ENCODE peak calls at places on chromosomes 7 and 10, in eight cellular contexts. B, P, F, Z, K, C, U and Q are unnamed samples. For H3K27me3, the result is how much of the 10 kb centered on the place peaks cover.

GRCh38 chr10:63240807-63241206 is 107.7 kb downstream of the NRBF2 start:
- DNase-seq in B (no peak), P (no peak), F (no peak), Z (no peak), K (no peak), C (no peak), U (no peak), Q (no peak)

GRCh38 chr7:91165846-91166230 is 98.4 kb upstream of the FZD1 start:
- DNase-seq in B (no peak), P (no peak), F (no peak), Z (no peak), K (no peak), C (no peak), U (no peak), Q (no peak)

GRCh38 chr7:40525764-40526163 is 391.0 kb downstream of the SUGCT start:
- DNase-seq in B (no peak), P (no peak), F (no peak), Z (no peak), K (no peak), C (no peak), U (no peak), Q (no peak)

GRCh38 chr7:2930310-2931033 is 86.4 kb upstream of the GNA12 start:
- DNase-seq in B (no peak), P (no peak), F (no peak), Z (no peak), K (peak), C (no peak), U (no peak), Q (no peak)

GRCh38 chr10:52955337-52955736 is 182.8 kb upstream of the MBL2 start:
- DNase-seq in B (no peak), P (no peak), F (no peak), Z (no peak), K (no peak), C (no peak), U (peak), Q (no peak)

GRCh38 chr10:116886772-116887171 is 37.5 kb downstream of the ENO4 start:
- DNase-seq in B (no peak), P (no peak), F (no peak), Z (no peak), K (peak), C (no peak), U (no peak), Q (no peak)

GRCh38 chr7:33781167-33781566 is 124.2 kb upstream of the BMPER start:
- DNase-seq in B (no peak), P (no peak), F (no peak), Z (no peak), K (no peak), C (no peak), U (no peak), Q (no peak)

GRCh38 chr10:119761106-119761505 is 35.3 kb downstream of the INPP5F start:
- DNase-seq in B (peak), P (no peak), F (no peak), Z (peak), K (no peak), C (no peak), U (no peak), Q (no peak)

GRCh38 chr10:125824736-125825135 is 1.4 kb downstream of the BCCIP start:
- DNase-seq in B (no peak), P (no peak), F (no peak), Z (peak), K (peak), C (no peak), U (no peak), Q (no peak)

GRCh38 chr10:133461027-133461426 is 7.3 kb downstream of the SCART1 start:
- DNase-seq in B (no peak), P (no peak), F (no peak), Z (no peak), K (no peak), C (no peak), U (peak), Q (no peak)

GRCh38 chr10:1043532-1043995 is 5.4 kb downstream of the IDI1 start:
- DNase-seq in B (no peak), P (no peak), F (no peak), Z (no peak), K (no peak), C (no peak), U (no peak), Q (no peak)

GRCh38 chr10:111148025-111148424 is 71.2 kb downstream of the ADRA2A start:
- DNase-seq in B (no peak), P (no peak), F (no peak), Z (no peak), K (no peak), C (no peak), U (no peak), Q (no peak)

GRCh38 chr10:86310702-86311101 is 55.9 kb downstream of the GRID1 start:
- DNase-seq in B (no peak), P (no peak), F (no peak), Z (no peak), K (peak), C (no peak), U (no peak), Q (no peak)

GRCh38 chr10:48520594-48520993 is 84.3 kb downstream of the ARHGAP22 start:
- DNase-seq in B (no peak), P (no peak), F (no peak), Z (no peak), K (no peak), C (no peak), U (no peak), Q (no peak)

GRCh38 chr7:135994466-135995205 is 17.5 kb upstream of the MTPN start:
- DNase-seq in B (no peak), P (no peak), F (no peak), Z (peak), K (no peak), C (no peak), U (no peak), Q (no peak)

GRCh38 chr7:70595741-70596574 is 536.0 kb upstream of the GALNT17 start:
- DNase-seq in B (no peak), P (peak), F (no peak), Z (peak), K (peak), C (peak), U (peak), Q (peak)

GRCh38 chr7:33774762-33775523 is 130.4 kb upstream of the BMPER start:
- DNase-seq in B (peak), P (no peak), F (no peak), Z (peak), K (no peak), C (no peak), U (no peak), Q (no peak)

GRCh38 chr10:21209495-21209894 is 312.4 kb upstream of the NEBL start:
- DNase-seq in B (no peak), P (no peak), F (no peak), Z (no peak), K (no peak), C (no peak), U (no peak), Q (no peak)

GRCh38 chr7:48938539-48938938 is 14.2 kb downstream of the CDC14C start:
- DNase-seq in B (no peak), P (no peak), F (peak), Z (peak), K (no peak), C (no peak), U (no peak), Q (no peak)

GRCh38 chr10:75926763-75927162 is 495.3 kb downstream of the LRMDA start:
- DNase-seq in B (no peak), P (no peak), F (no peak), Z (no peak), K (peak), C (peak), U (no peak), Q (no peak)

GRCh38 chr10:35335133-35335532 is 1.2 kb upstream of the CCNY start:
- DNase-seq in B (no peak), P (no peak), F (no peak), Z (peak), K (no peak), C (no peak), U (no peak), Q (no peak)

GRCh38 chr7:142992427-142992826 is 30.3 kb upstream of the KEL start:
- DNase-seq in B (no peak), P (no peak), F (no peak), Z (no peak), K (no peak), C (no peak), U (no peak), Q (no peak)

GRCh38 chr10:86497621-86498020 is 24.0 kb downstream of the WAPL start:
- DNase-seq in B (no peak), P (no peak), F (no peak), Z (no peak), K (no peak), C (no peak), U (no peak), Q (no peak)

GRCh38 chr10:86359111-86359510 is 7.5 kb downstream of the GRID1 start:
- DNase-seq in B (no peak), P (no peak), F (no peak), Z (no peak), K (no peak), C (no peak), U (no peak), Q (no peak)

GRCh38 chr10:75281980-75282379 is 46.2 kb upstream of the COMTD1 start:
- DNase-seq in B (no peak), P (no peak), F (no peak), Z (peak), K (no peak), C (no peak), U (no peak), Q (no peak)

GRCh38 chr7:155973451-155973997 is 161.3 kb upstream of the SHH start:
- DNase-seq in B (no peak), P (no peak), F (no peak), Z (no peak), K (peak), C (no peak), U (no peak), Q (no peak)

GRCh38 chr10:97768322-97769315 is 3.2 kb downstream of the SFRP5 start:
- DNase-seq in B (no peak), P (no peak), F (no peak), Z (no peak), K (no peak), C (no peak), U (no peak), Q (no peak)

GRCh38 chr7:113113912-113114311 is 4.4 kb downstream of the SMIM30 start:
- DNase-seq in B (no peak), P (peak), F (no peak), Z (no peak), K (peak), C (peak), U (no peak), Q (no peak)

GRCh38 chr7:134891262-134892001 is 94.9 kb upstream of the AGBL3 start:
- DNase-seq in B (peak), P (peak), F (peak), Z (peak), K (peak), C (peak), U (peak), Q (no peak)

DNA sequence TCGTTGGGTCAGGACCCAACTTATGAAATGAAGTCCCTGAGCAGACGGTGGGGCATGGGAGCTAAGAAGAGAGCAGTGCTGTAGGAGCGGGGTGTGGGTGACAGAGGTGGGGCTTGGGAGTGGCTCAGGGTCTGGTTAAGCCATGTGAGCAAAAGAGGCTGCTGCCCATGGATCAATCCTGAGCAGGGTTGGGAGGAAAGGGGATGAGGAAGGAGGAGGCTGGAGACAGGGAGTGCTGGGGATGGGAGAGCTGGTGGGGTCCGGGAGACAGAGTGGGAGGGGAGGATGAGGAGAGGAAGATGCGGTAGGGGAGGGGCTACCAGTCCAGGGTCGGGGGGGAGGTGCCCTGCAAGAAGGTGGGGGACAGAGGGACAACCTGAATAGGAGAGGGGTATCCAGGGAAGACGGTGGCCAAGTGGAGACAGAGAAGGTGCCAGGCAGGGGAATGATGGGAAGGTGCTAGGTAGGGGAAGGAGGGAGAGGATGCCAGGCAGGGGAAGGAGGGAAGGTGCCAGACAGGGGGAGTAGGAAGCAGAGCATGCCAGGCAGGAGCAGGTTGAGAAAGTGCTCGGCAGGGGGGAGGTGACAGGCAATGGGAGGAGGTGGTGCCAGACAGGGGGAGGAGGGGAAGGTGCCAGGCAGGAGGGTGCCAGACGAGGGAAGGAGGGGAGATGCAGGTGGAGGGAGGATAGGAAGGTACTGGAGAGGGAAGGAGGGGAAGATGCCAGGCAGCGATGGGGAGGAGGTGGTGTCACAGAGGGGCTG is 27.5 kb upstream of the SMARCD3 start:
- DNase-seq in B (no peak), P (peak), F (peak), Z (no peak), K (peak), C (peak), U (no peak), Q (no peak)
- H3K27me3 ChIP-seq in B (under half), P (under half), F (under half), Z (under half), K (under half), C (under half), U (under half), Q (under half)

GRCh38 chr7:1550846-1551155 is 5.2 kb downstream of the TMEM184A start:
- DNase-seq in B (no peak), P (no peak), F (no peak), Z (no peak), K (no peak), C (no peak), U (peak), Q (no peak)

GRCh38 chr7:1548438-1548831 is 7.6 kb downstream of the TMEM184A start:
- DNase-seq in B (no peak), P (no peak), F (no peak), Z (no peak), K (no peak), C (no peak), U (peak), Q (no peak)

GRCh38 chr7:1548944-1549343 is 7.1 kb downstream of the TMEM184A start:
- DNase-seq in B (no peak), P (no peak), F (no peak), Z (no peak), K (peak), C (no peak), U (no peak), Q (no peak)

GRCh38 chr7:1550005-1550845 is 5.8 kb downstream of the TMEM184A start:
- DNase-seq in B (no peak), P (no peak), F (no peak), Z (no peak), K (no peak), C (no peak), U (peak), Q (no peak)

DNA sequence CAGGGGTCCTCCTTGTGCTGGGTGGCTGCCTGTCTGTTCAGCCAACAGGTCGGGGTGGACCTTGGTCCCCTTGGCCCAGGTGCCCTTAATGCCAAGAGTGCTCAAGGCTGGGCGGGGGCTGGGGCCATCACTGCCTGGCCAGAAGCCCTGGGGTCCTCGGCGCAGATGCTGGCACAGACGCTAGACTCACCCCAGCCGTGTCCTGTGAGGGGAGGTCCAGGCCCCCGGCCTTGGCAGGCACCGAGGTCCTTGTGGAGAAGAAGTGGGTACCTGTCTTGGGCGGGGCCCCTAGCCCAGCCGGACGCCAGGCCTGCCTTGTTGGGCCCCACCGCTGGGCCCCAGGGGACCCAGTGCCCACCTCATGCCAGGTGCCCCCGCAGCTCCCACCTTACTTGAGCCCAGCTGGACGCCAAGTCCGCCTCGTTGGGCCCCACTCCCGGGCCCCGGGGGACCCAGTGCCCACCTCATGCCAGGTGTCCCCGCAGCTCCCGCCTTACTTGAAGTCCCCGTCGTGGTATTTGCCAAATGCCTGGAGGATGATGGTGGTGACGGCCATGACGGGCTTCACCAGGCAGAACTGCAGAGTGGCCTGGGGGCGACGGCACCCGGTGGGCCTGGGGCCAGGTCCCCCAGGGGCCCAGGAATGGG is 6.5 kb downstream of the TMEM184A start:
- DNase-seq in B (no peak), P (no peak), F (no peak), Z (no peak), K (no peak), C (no peak), U (peak), Q (no peak)
- TF ChIP-seq CTCF in B (no peak), P (no peak), F (no peak), Z (no peak), K (no peak), C (no peak), U (no peak), Q (no peak)

DNA sequence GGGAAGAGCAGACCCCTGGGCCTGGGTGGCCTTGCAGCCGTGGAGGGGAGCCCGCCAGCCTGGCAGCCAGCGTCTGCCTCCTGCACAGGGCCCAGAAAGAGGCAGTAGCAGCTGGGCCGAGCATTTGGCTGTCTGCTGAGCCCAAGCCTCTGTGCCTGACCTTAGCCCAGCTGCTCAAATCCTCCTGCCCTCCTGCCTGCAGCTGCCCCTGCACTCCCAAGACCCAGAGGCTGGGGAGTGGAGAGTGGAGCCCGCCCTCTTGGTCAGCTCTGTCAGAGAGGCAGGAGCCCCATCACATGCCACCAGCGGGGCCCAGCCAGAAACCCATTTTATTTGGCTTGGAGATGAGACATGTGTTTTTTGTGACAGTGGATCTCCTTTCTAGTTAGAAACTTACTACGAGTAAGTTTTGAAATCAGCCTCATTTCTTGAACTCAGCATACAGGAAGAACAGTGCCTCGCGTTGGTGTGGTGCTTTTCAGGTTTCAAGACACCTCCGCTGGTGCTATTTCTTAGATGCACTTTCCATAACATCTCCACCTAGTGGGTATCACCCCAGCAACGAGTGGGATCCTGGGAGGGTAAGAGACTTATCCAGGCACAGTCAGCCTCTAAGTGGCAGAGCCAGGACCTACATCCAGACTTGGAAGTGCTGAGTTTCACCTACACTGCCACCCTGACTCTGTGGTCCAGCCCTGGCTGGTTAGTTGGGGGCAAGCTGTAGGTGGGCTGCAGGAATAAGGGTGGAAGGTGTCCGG is 477.1 kb downstream of the RPS24 start:
- DNase-seq in B (no peak), P (peak), F (peak), Z (no peak), K (no peak), C (no peak), U (peak), Q (no peak)
- H3K27me3 ChIP-seq in B (under half), P (under half), F (under half), Z (under half), K (under half), C (under half), U (under half), Q (under half)

GRCh38 chr7:17401806-17402627 is 103.6 kb downstream of the AHR start:
- DNase-seq in B (no peak), P (no peak), F (no peak), Z (no peak), K (no peak), C (no peak), U (no peak), Q (no peak)

GRCh38 chr7:17392846-17393245 is 94.4 kb downstream of the AHR start:
- DNase-seq in B (peak), P (no peak), F (no peak), Z (no peak), K (no peak), C (no peak), U (no peak), Q (no peak)

GRCh38 chr7:17396692-17397091 is 98.2 kb downstream of the AHR start:
- DNase-seq in B (no peak), P (no peak), F (no peak), Z (no peak), K (no peak), C (no peak), U (no peak), Q (no peak)
- TF ChIP-seq CTCF in B (no peak), P (no peak), F (no peak), Z (no peak), K (no peak), C (no peak), U (no peak), Q (no peak)